ENCODE peak calls at places on chromosomes 16 and 17, in ten cellular contexts. One of them, this sample, is unnamed.

GRCh38 chr17:4604111-4604644 is 19.8 kb downstream of the SMTNL2 start:
- DNase-seq in cardiac muscle cell: peak
- DNase-seq in NCI-H1436: peak
- DNase-seq in GDM1: no peak
- DNase-seq in HT-29: no peak
- DNase-seq in stimulated activated CD8-positive, alpha-beta memory T cell treated with anti-CD3 and anti-CD28 coated beads, Interleukin-4, amount 100 ng/mL, for 4 hours: no peak
- DNase-seq in NCI-H345: peak
- DNase-seq in caudate nucleus: no peak
- DNase-seq in AG09309: no peak
- DNase-seq in iris pigment epithelial cell: peak
- DNase-seq in this sample: no peak

GRCh38 chr16:55480228-55480655 is 1.2 kb downstream of the MMP2 start:
- DNase-seq in NCI-H1436: no peak
- DNase-seq in caudate nucleus: no peak
- DNase-seq in AG09309: peak
- DNase-seq in HT-29: no peak
- DNase-seq in iris pigment epithelial cell: peak
- DNase-seq in cardiac muscle cell: peak
- DNase-seq in GDM1: no peak
- DNase-seq in NCI-H345: no peak
- DNase-seq in stimulated activated CD8-positive, alpha-beta memory T cell treated with anti-CD3 and anti-CD28 coated beads, Interleukin-4, amount 100 ng/mL, for 4 hours: no peak
- DNase-seq in this sample: peak

GRCh38 chr17:63665527-63666214 is 34.3 kb downstream of the LIMD2 start:
- DNase-seq in NCI-H1436: no peak
- DNase-seq in NCI-H345: no peak
- DNase-seq in HT-29: no peak
- DNase-seq in stimulated activated CD8-positive, alpha-beta memory T cell treated with anti-CD3 and anti-CD28 coated beads, Interleukin-4, amount 100 ng/mL, for 4 hours: no peak
- DNase-seq in iris pigment epithelial cell: no peak
- DNase-seq in GDM1: peak
- DNase-seq in cardiac muscle cell: no peak
- DNase-seq in caudate nucleus: no peak
- DNase-seq in AG09309: no peak
- DNase-seq in this sample: no peak

GRCh38 chr16:83959621-83960434 is 6.8 kb downstream of the OSGIN1 start:
- DNase-seq in AG09309: no peak
- DNase-seq in stimulated activated CD8-positive, alpha-beta memory T cell treated with anti-CD3 and anti-CD28 coated beads, Interleukin-4, amount 100 ng/mL, for 4 hours: no peak
- DNase-seq in HT-29: no peak
- DNase-seq in cardiac muscle cell: no peak
- DNase-seq in iris pigment epithelial cell: no peak
- DNase-seq in NCI-H1436: no peak
- DNase-seq in caudate nucleus: no peak
- DNase-seq in GDM1: no peak
- DNase-seq in NCI-H345: no peak
- DNase-seq in this sample: no peak

GRCh38 chr16:4659363-4660353 is 33.7 kb upstream of the NUDT16L1 start:
- DNase-seq in NCI-H1436: no peak
- DNase-seq in cardiac muscle cell: no peak
- DNase-seq in AG09309: no peak
- DNase-seq in stimulated activated CD8-positive, alpha-beta memory T cell treated with anti-CD3 and anti-CD28 coated beads, Interleukin-4, amount 100 ng/mL, for 4 hours: no peak
- DNase-seq in caudate nucleus: no peak
- DNase-seq in HT-29: no peak
- DNase-seq in NCI-H345: no peak
- DNase-seq in GDM1: no peak
- DNase-seq in iris pigment epithelial cell: no peak
- DNase-seq in this sample: no peak

GRCh38 chr16:88384222-88385111 is 1.7 kb downstream of the ZNF469 start:
- DNase-seq in caudate nucleus: no peak
- DNase-seq in AG09309: no peak
- DNase-seq in NCI-H345: no peak
- DNase-seq in GDM1: peak
- DNase-seq in iris pigment epithelial cell: no peak
- DNase-seq in HT-29: no peak
- DNase-seq in NCI-H1436: no peak
- DNase-seq in stimulated activated CD8-positive, alpha-beta memory T cell treated with anti-CD3 and anti-CD28 coated beads, Interleukin-4, amount 100 ng/mL, for 4 hours: no peak
- DNase-seq in cardiac muscle cell: no peak
- DNase-seq in this sample: no peak

GRCh38 chr16:56576585-56577299 is 11.9 kb downstream of the MT4 start:
- DNase-seq in AG09309: peak
- DNase-seq in NCI-H345: peak
- DNase-seq in stimulated activated CD8-positive, alpha-beta memory T cell treated with anti-CD3 and anti-CD28 coated beads, Interleukin-4, amount 100 ng/mL, for 4 hours: peak
- DNase-seq in caudate nucleus: no peak
- DNase-seq in NCI-H1436: no peak
- DNase-seq in HT-29: peak
- DNase-seq in GDM1: peak
- DNase-seq in cardiac muscle cell: peak
- DNase-seq in iris pigment epithelial cell: peak
- DNase-seq in this sample: no peak

GRCh38 chr16:86572041-86572521 is 5.5 kb downstream of the FOXC2 start:
- DNase-seq in cardiac muscle cell: no peak
- DNase-seq in caudate nucleus: no peak
- DNase-seq in NCI-H345: no peak
- DNase-seq in AG09309: no peak
- DNase-seq in HT-29: no peak
- DNase-seq in GDM1: no peak
- DNase-seq in stimulated activated CD8-positive, alpha-beta memory T cell treated with anti-CD3 and anti-CD28 coated beads, Interleukin-4, amount 100 ng/mL, for 4 hours: no peak
- DNase-seq in iris pigment epithelial cell: no peak
- DNase-seq in NCI-H1436: no peak
- DNase-seq in this sample: no peak

GRCh38 chr17:76542566-76542971 is 2.7 kb downstream of the PRCD start:
- DNase-seq in HT-29: no peak
- DNase-seq in GDM1: no peak
- DNase-seq in AG09309: no peak
- DNase-seq in caudate nucleus: no peak
- DNase-seq in NCI-H345: no peak
- DNase-seq in stimulated activated CD8-positive, alpha-beta memory T cell treated with anti-CD3 and anti-CD28 coated beads, Interleukin-4, amount 100 ng/mL, for 4 hours: no peak
- DNase-seq in cardiac muscle cell: no peak
- DNase-seq in iris pigment epithelial cell: no peak
- DNase-seq in NCI-H1436: no peak
- DNase-seq in this sample: no peak

GRCh38 chr16:85995591-85996461 is 96.9 kb downstream of the IRF8 start:
- DNase-seq in caudate nucleus: no peak
- DNase-seq in iris pigment epithelial cell: no peak
- DNase-seq in GDM1: no peak
- DNase-seq in NCI-H1436: no peak
- DNase-seq in AG09309: no peak
- DNase-seq in HT-29: no peak
- DNase-seq in stimulated activated CD8-positive, alpha-beta memory T cell treated with anti-CD3 and anti-CD28 coated beads, Interleukin-4, amount 100 ng/mL, for 4 hours: no peak
- DNase-seq in cardiac muscle cell: no peak
- DNase-seq in NCI-H345: no peak
- DNase-seq in this sample: no peak

GRCh38 chr16:86390335-86390734 is 120.0 kb upstream of the FOXF1 start:
- DNase-seq in stimulated activated CD8-positive, alpha-beta memory T cell treated with anti-CD3 and anti-CD28 coated beads, Interleukin-4, amount 100 ng/mL, for 4 hours: no peak
- DNase-seq in NCI-H1436: no peak
- DNase-seq in AG09309: no peak
- DNase-seq in cardiac muscle cell: no peak
- DNase-seq in iris pigment epithelial cell: no peak
- DNase-seq in HT-29: no peak
- DNase-seq in GDM1: no peak
- DNase-seq in NCI-H345: no peak
- DNase-seq in caudate nucleus: no peak
- DNase-seq in this sample: no peak

GRCh38 chr16:67842509-67843342 is 606 bp downstream of the THAP11 start:
- DNase-seq in NCI-H345: peak
- DNase-seq in NCI-H1436: peak
- DNase-seq in HT-29: peak
- DNase-seq in caudate nucleus: peak
- DNase-seq in AG09309: no peak
- DNase-seq in stimulated activated CD8-positive, alpha-beta memory T cell treated with anti-CD3 and anti-CD28 coated beads, Interleukin-4, amount 100 ng/mL, for 4 hours: peak
- DNase-seq in iris pigment epithelial cell: peak
- DNase-seq in cardiac muscle cell: peak
- DNase-seq in GDM1: no peak
- DNase-seq in this sample: no peak

This sample was measured in frontal cortex.